ENCODE peak calls at places on chromosomes 7 and 10, in four cellular contexts. U is ACHN, Z is upper lobe of right lung, Q is foreskin fibroblast. D is an unnamed sample.

GRCh38 chr7:138684360-138684759 is 16.8 kb downstream of the SVOPL start:
- DNase-seq in U (no peak), Z (no peak), Q (no peak), D (no peak)

GRCh38 chr10:33882996-33883395 is 548.5 kb upstream of the NRP1 start:
- DNase-seq in U (no peak), Z (no peak), Q (no peak), D (no peak)

GRCh38 chr7:18426564-18427226 is 68.9 kb upstream of the HDAC9 start:
- DNase-seq in U (no peak), Z (no peak), Q (peak; percentile 70), D (no peak)

GRCh38 chr10:51743146-51743545 is 43.8 kb upstream of the CSTF2T start:
- DNase-seq in U (no peak), Z (no peak), Q (peak; percentile 6), D (no peak)

GRCh38 chr10:124999433-125000365 is 57.8 kb downstream of the ZRANB1 start:
- DNase-seq in U (no peak), Z (peak; percentile 61), Q (peak; percentile 79), D (peak; percentile 90)

GRCh38 chr7:104584620-104585019 is 256.2 kb downstream of the LHFPL3 start:
- DNase-seq in U (no peak), Z (no peak), Q (no peak), D (no peak)

GRCh38 chr7:152136623-152137022 is 111.1 kb downstream of the GALNT11 start:
- DNase-seq in U (no peak), Z (no peak), Q (peak; percentile 44), D (no peak)

GRCh38 chr7:8078418-8078817 is 109.8 kb downstream of the GLCCI1 start:
- DNase-seq in U (no peak), Z (no peak), Q (no peak), D (no peak)

GRCh38 chr7:43337811-43338210 is 225.4 kb downstream of the HECW1 start:
- DNase-seq in U (no peak), Z (no peak), Q (no peak), D (no peak)

GRCh38 chr10:20954519-20954918 is 57.4 kb upstream of the NEBL start:
- DNase-seq in U (no peak), Z (no peak), Q (no peak), D (no peak)

GRCh38 chr10:43262043-43262901 is 4.6 kb downstream of the RASGEF1A start:
- DNase-seq in U (no peak), Z (no peak), Q (no peak), D (peak; percentile 61)

GRCh38 chr10:131848741-131849590 is 51.8 kb upstream of the PPP2R2D start:
- DNase-seq in U (no peak), Z (peak; percentile 61), Q (no peak), D (peak; percentile 76)